ENCODE peak calls at places on chromosomes 11 and 22, in ten cellular contexts. I is KBM-7; C is MV-4-11; J is iris pigment epithelial cell; L is effector memory CD8-positive, alpha-beta T cell; Z is spleen; A is body of pancreas; H is cardiac muscle cell; D is M059J; B is activated naive CD8-positive, alpha-beta T cell treated with anti-CD3 and anti-CD28 coated beads, Interleukin-2, amount 50 U/mL, for 16 hours. W is an unnamed sample.

GRCh38 chr11:59668188-59668949 is 468 bp downstream of the PATL1 start:
- DNase-seq in B (peak), C (peak), A (peak), J (peak), D (peak), I (peak), Z (peak), L (peak), H (peak), W (peak)

GRCh38 chr22:50146440-50147228 is 23.9 kb upstream of the PANX2 start:
- DNase-seq in B (no peak), L (no peak), I (no peak), H (peak), Z (no peak), C (peak), J (peak), D (peak), A (peak), W (peak)

GRCh38 chr11:121366970-121367369 is 74.4 kb downstream of the SC5D start:
- DNase-seq in D (no peak), H (no peak), I (no peak), C (no peak), B (no peak), L (no peak), J (no peak), A (no peak), Z (no peak), W (no peak)

GRCh38 chr22:44580756-44581435 is 82.9 kb upstream of the RTL6 start:
- DNase-seq in H (no peak), L (no peak), C (no peak), J (no peak), A (no peak), D (no peak), B (no peak), Z (peak), I (no peak), W (no peak)

GRCh38 chr11:125569913-125570621 is 790 bp downstream of the EI24 start:
- DNase-seq in D (peak), J (peak), I (peak), Z (no peak), L (no peak), C (no peak), A (peak), H (no peak), B (no peak), W (no peak)

GRCh38 chr11:29333993-29334780 is 682.6 kb downstream of the KCNA4 start:
- DNase-seq in L (no peak), C (peak), Z (no peak), J (peak), H (peak), A (no peak), D (peak), I (peak), B (no peak), W (no peak)

GRCh38 chr11:75813126-75813525 is 1.9 kb upstream of the UVRAG start:
- DNase-seq in A (no peak), Z (no peak), C (no peak), H (no peak), B (no peak), D (no peak), L (no peak), I (no peak), J (no peak), W (no peak)

GRCh38 chr11:70650075-70650909 is 252.0 kb downstream of the CTTN start:
- DNase-seq in H (peak), B (no peak), C (peak), L (peak), I (peak), J (peak), Z (no peak), D (peak), A (peak), W (peak)

GRCh38 chr11:111745719-111746504 is 20.3 kb downstream of the PPP2R1B start:
- DNase-seq in I (no peak), L (no peak), J (peak), A (no peak), C (no peak), Z (no peak), H (peak), D (peak), B (no peak), W (no peak)

GRCh38 chr11:72585762-72586590 is 88.2 kb downstream of the PDE2A start:
- DNase-seq in H (peak), I (peak), J (peak), D (peak), A (peak), L (peak), C (no peak), Z (peak), B (peak), W (peak)

GRCh38 chr11:723120-723883 is 17.3 kb downstream of the EPS8L2 start:
- DNase-seq in Z (no peak), I (peak), D (peak), J (peak), A (peak), B (no peak), C (peak), H (peak), L (peak), W (peak)

GRCh38 chr22:37777122-37777687 is 30.5 kb upstream of the GCAT start:
- DNase-seq in A (peak), J (peak), H (peak), D (peak), Z (no peak), I (no peak), L (no peak), C (no peak), B (no peak), W (peak)

GRCh38 chr22:29260031-29260560 is 7.7 kb downstream of the RHBDD3 start:
- DNase-seq in B (no peak), J (no peak), H (no peak), L (no peak), I (no peak), D (no peak), Z (peak), A (no peak), C (no peak), W (peak)

GRCh38 chr22:44497904-44498242 is at the start of gene RTL6:
- DNase-seq in J (no peak), H (no peak), D (no peak), L (no peak), A (no peak), C (no peak), I (no peak), Z (no peak), B (no peak), W (peak)

GRCh38 chr22:17093081-17093480 is 8.3 kb downstream of the IL17RA start:
- DNase-seq in J (no peak), A (no peak), I (no peak), B (no peak), D (no peak), H (no peak), C (no peak), L (no peak), Z (no peak), W (no peak)

GRCh38 chr11:58574851-58575250 is 805 bp downstream of the LPXN start:
- DNase-seq in A (no peak), H (peak), D (peak), J (peak), Z (no peak), L (no peak), I (no peak), B (no peak), C (no peak), W (peak)

GRCh38 chr11:17208257-17208999 is 642 bp upstream of the PIK3C2A start:
- DNase-seq in L (no peak), B (peak), Z (no peak), J (peak), D (peak), I (no peak), C (no peak), H (peak), A (peak), W (no peak)

GRCh38 chr11:18111005-18111404 is 5.1 kb upstream of the SAAL1 start:
- DNase-seq in D (peak), I (no peak), A (no peak), B (no peak), H (no peak), J (no peak), Z (no peak), C (no peak), L (no peak), W (no peak)

GRCh38 chr11:74265256-74265655 is 46.2 kb downstream of the P4HA3 start:
- DNase-seq in A (no peak), H (no peak), B (no peak), J (no peak), Z (no peak), I (no peak), C (no peak), D (no peak), L (no peak), W (no peak)

GRCh38 chr11:60914620-60915249 is 777 bp downstream of the TMEM109 start:
- DNase-seq in C (no peak), H (peak), D (peak), I (peak), L (no peak), A (peak), Z (no peak), B (no peak), J (peak), W (peak)

GRCh38 chr11:125062196-125062930 is 742 bp upstream of the SLC37A2 start:
- DNase-seq in D (no peak), B (no peak), A (peak), J (no peak), H (no peak), C (no peak), I (no peak), Z (no peak), L (no peak), W (no peak)

GRCh38 chr22:44360686-44361381 is 48.1 kb upstream of the SHISAL1 start:
- DNase-seq in H (peak), D (peak), B (no peak), J (no peak), Z (peak), L (no peak), C (no peak), A (no peak), I (no peak), W (peak)

GRCh38 chr11:102473543-102473942 is 21.0 kb upstream of the TMEM123 start:
- DNase-seq in D (no peak), Z (no peak), B (no peak), J (no peak), I (no peak), A (no peak), C (no peak), H (no peak), L (no peak), W (no peak)

GRCh38 chr11:75667268-75667830 is 1.5 kb downstream of the MAP6 start:
- DNase-seq in L (no peak), C (no peak), Z (no peak), J (no peak), D (peak), B (no peak), A (peak), I (peak), H (peak), W (peak)

GRCh38 chr11:112315861-112316739 is 55.4 kb upstream of the PLET1 start:
- DNase-seq in C (no peak), Z (no peak), D (no peak), J (no peak), I (no peak), A (no peak), H (no peak), L (no peak), B (no peak), W (no peak)

GRCh38 chr11:72792437-72793021 is 1.3 kb downstream of the STARD10 start:
- DNase-seq in Z (no peak), D (no peak), L (no peak), J (no peak), C (no peak), B (no peak), A (no peak), H (no peak), I (no peak), W (no peak)

GRCh38 chr22:38872831-38873248 is 824 bp upstream of the CBX6 start:
- DNase-seq in H (peak), A (peak), Z (peak), L (no peak), C (no peak), B (no peak), J (peak), I (no peak), D (peak), W (peak)

GRCh38 chr11:36328956-36329673 is 33.0 kb downstream of the PRR5L start:
- DNase-seq in I (no peak), A (no peak), L (no peak), J (peak), D (peak), B (no peak), H (peak), C (no peak), Z (no peak), W (no peak)

GRCh38 chr22:27525711-27526110 is 275.8 kb downstream of the MN1 start:
- DNase-seq in J (no peak), D (no peak), A (no peak), I (no peak), L (no peak), Z (no peak), B (no peak), H (no peak), C (no peak), W (no peak)

GRCh38 chr11:64000026-64000739 is 13.9 kb downstream of the OTUB1 start:
- DNase-seq in I (no peak), H (peak), C (peak), L (peak), A (peak), D (no peak), Z (peak), J (peak), B (peak), W (peak)

GRCh38 chr11:79269923-79270322 is 170.9 kb downstream of the TENM4 start:
- DNase-seq in H (no peak), A (no peak), Z (no peak), D (no peak), J (no peak), C (no peak), L (no peak), I (no peak), B (no peak), W (no peak)

GRCh38 chr11:101617735-101618332 is 34.0 kb upstream of the TRPC6 start:
- DNase-seq in H (no peak), J (peak), D (peak), L (no peak), A (no peak), I (no peak), Z (no peak), B (no peak), C (no peak), W (no peak)

GRCh38 chr11:131904756-131905155 is 534.3 kb downstream of the NTM start:
- DNase-seq in L (no peak), A (no peak), J (peak), Z (no peak), I (no peak), H (no peak), B (no peak), D (no peak), C (no peak), W (no peak)

GRCh38 chr11:88292156-88292844 is 45.2 kb downstream of the CTSC start:
- DNase-seq in I (no peak), Z (no peak), A (peak), C (no peak), H (peak), J (peak), L (no peak), B (no peak), D (peak), W (peak)

GRCh38 chr11:86509579-86509978 is 134.9 kb downstream of the CCDC81 start:
- DNase-seq in Z (no peak), I (no peak), H (peak), C (no peak), L (no peak), J (no peak), B (no peak), D (peak), A (no peak), W (peak)

GRCh38 chr11:56841210-56841810 is 92.8 kb upstream of the OR9G4 start:
- DNase-seq in B (no peak), Z (no peak), A (peak), H (peak), I (peak), J (peak), L (no peak), D (peak), C (peak), W (peak)

GRCh38 chr22:22425783-22426624 is 82.5 kb downstream of the ZNF280B start:
- DNase-seq in H (no peak), B (no peak), D (no peak), I (no peak), L (no peak), J (no peak), Z (no peak), A (no peak), C (no peak), W (no peak)

GRCh38 chr11:113488931-113489351 is 13.7 kb upstream of the DRD2 start:
- DNase-seq in D (peak), L (no peak), Z (no peak), H (no peak), A (no peak), B (no peak), J (no peak), I (no peak), C (no peak), W (no peak)

GRCh38 chr11:18235394-18235926 is 1.1 kb downstream of the SAA4 start:
- DNase-seq in L (no peak), I (no peak), C (no peak), H (no peak), B (no peak), J (no peak), D (no peak), A (no peak), Z (no peak), W (no peak)

W was measured in osteoblast.